ENCODE peak calls at places on chromosomes 12 and 14, in five cellular contexts. One of them, this sample, is unnamed. For H3K27me3, the result is how much of the 10 kb centered on the place peaks cover.

GRCh38 chr14:83207550-83207949 is 1673.9 kb upstream of the SEL1L start:
- DNase-seq in ovary: no peak
- DNase-seq in upper lobe of right lung: no peak
- DNase-seq in small intestine: no peak
- DNase-seq in esophagus muscularis mucosa: no peak
- DNase-seq in this sample: no peak

GRCh38 chr12:114976959-114977358 is 293.0 kb upstream of the TBX3 start:
- DNase-seq in upper lobe of right lung: no peak
- DNase-seq in ovary: no peak
- DNase-seq in small intestine: no peak
- DNase-seq in esophagus muscularis mucosa: no peak
- DNase-seq in this sample: no peak

GRCh38 chr12:13273097-13273496 is 76.6 kb downstream of the EMP1 start:
- DNase-seq in ovary: no peak
- DNase-seq in esophagus muscularis mucosa: no peak
- DNase-seq in small intestine: peak
- DNase-seq in upper lobe of right lung: no peak
- DNase-seq in this sample: no peak

GRCh38 chr12:11477110-11477509 is 81.7 kb upstream of the PRB2 start:
- DNase-seq in upper lobe of right lung: no peak
- DNase-seq in small intestine: no peak
- DNase-seq in esophagus muscularis mucosa: no peak
- DNase-seq in ovary: no peak
- DNase-seq in this sample: no peak

GRCh38 chr14:100241279-100241678 is 2.3 kb downstream of the YY1 start:
- DNase-seq in ovary: no peak
- DNase-seq in upper lobe of right lung: no peak
- DNase-seq in esophagus muscularis mucosa: no peak
- DNase-seq in small intestine: no peak
- DNase-seq in this sample: no peak

GRCh38 chr12:45974883-45975282 is 15.5 kb downstream of the SCAF11 start:
- DNase-seq in small intestine: no peak
- DNase-seq in esophagus muscularis mucosa: no peak
- DNase-seq in upper lobe of right lung: no peak
- DNase-seq in ovary: no peak
- DNase-seq in this sample: no peak

GRCh38 chr12:119659289-119659897 is 8.5 kb upstream of the PRKAB1 start:
- DNase-seq in upper lobe of right lung: no peak
- DNase-seq in esophagus muscularis mucosa: no peak
- DNase-seq in ovary: no peak
- DNase-seq in small intestine: peak
- DNase-seq in this sample: no peak

GRCh38 chr14:105930572-105930971 is 404.2 kb downstream of the TMEM121 start:
- DNase-seq in ovary: no peak
- DNase-seq in small intestine: no peak
- DNase-seq in esophagus muscularis mucosa: no peak
- DNase-seq in upper lobe of right lung: no peak
- DNase-seq in this sample: peak

GRCh38 chr14:67472726-67473125 is 15.8 kb downstream of the TMEM229B start:
- DNase-seq in small intestine: no peak
- DNase-seq in ovary: no peak
- DNase-seq in esophagus muscularis mucosa: no peak
- DNase-seq in upper lobe of right lung: no peak
- DNase-seq in this sample: no peak

GRCh38 chr12:117025481-117026151 is 73.6 kb downstream of the TESC start:
- DNase-seq in esophagus muscularis mucosa: no peak
- DNase-seq in ovary: peak
- DNase-seq in upper lobe of right lung: no peak
- DNase-seq in small intestine: peak
- DNase-seq in this sample: no peak

GRCh38 chr12:12327802-12328201 is 22.2 kb downstream of the MANSC1 start:
- DNase-seq in esophagus muscularis mucosa: no peak
- DNase-seq in ovary: no peak
- DNase-seq in small intestine: peak
- DNase-seq in upper lobe of right lung: no peak
- DNase-seq in this sample: no peak

GRCh38 chr12:71671816-71672215 is 7.7 kb downstream of the THAP2 start:
- DNase-seq in upper lobe of right lung: no peak
- DNase-seq in ovary: no peak
- DNase-seq in esophagus muscularis mucosa: no peak
- DNase-seq in small intestine: peak
- DNase-seq in this sample: no peak

GRCh38 chr12:50569876-50570275 is 65.1 kb downstream of the DIP2B start:
- DNase-seq in upper lobe of right lung: no peak
- DNase-seq in small intestine: no peak
- DNase-seq in esophagus muscularis mucosa: no peak
- DNase-seq in ovary: no peak
- DNase-seq in this sample: no peak

GRCh38 chr12:10392394-10392930 is 2.6 kb upstream of the KLRK1 start:
- DNase-seq in esophagus muscularis mucosa: peak
- DNase-seq in ovary: peak
- DNase-seq in small intestine: peak
- DNase-seq in upper lobe of right lung: no peak
- DNase-seq in this sample: peak

GRCh38 chr14:95458459-95458858 is 58.0 kb downstream of the SYNE3 start:
- DNase-seq in ovary: no peak
- DNase-seq in upper lobe of right lung: no peak
- DNase-seq in esophagus muscularis mucosa: no peak
- DNase-seq in small intestine: no peak
- DNase-seq in this sample: no peak

GRCh38 chr12:56042430-56043203 is 899 bp downstream of the RPS26 start:
- DNase-seq in esophagus muscularis mucosa: no peak
- DNase-seq in upper lobe of right lung: no peak
- DNase-seq in small intestine: peak
- DNase-seq in ovary: no peak
- DNase-seq in this sample: no peak

GRCh38 chr14:38073641-38074040 is 134.1 kb upstream of the SSTR1 start:
- DNase-seq in small intestine: peak
- DNase-seq in upper lobe of right lung: no peak
- DNase-seq in ovary: no peak
- DNase-seq in esophagus muscularis mucosa: no peak
- DNase-seq in this sample: no peak

GRCh38 chr12:25388216-25388615 is 137.5 kb upstream of the KRAS start:
- DNase-seq in esophagus muscularis mucosa: no peak
- DNase-seq in upper lobe of right lung: no peak
- DNase-seq in small intestine: peak
- DNase-seq in ovary: no peak
- DNase-seq in this sample: no peak

GRCh38 chr14:77849711-77850110 is 49.8 kb downstream of the ADCK1 start:
- DNase-seq in upper lobe of right lung: no peak
- DNase-seq in ovary: no peak
- DNase-seq in small intestine: no peak
- DNase-seq in esophagus muscularis mucosa: no peak
- DNase-seq in this sample: no peak

GRCh38 chr14:65840118-65840751 is 427.7 kb downstream of the FUT8 start:
- DNase-seq in upper lobe of right lung: no peak
- DNase-seq in small intestine: no peak
- DNase-seq in esophagus muscularis mucosa: no peak
- DNase-seq in ovary: no peak
- DNase-seq in this sample: no peak

GRCh38 chr14:105256292-105256960 is 8.1 kb downstream of the BTBD6 start:
- DNase-seq in esophagus muscularis mucosa: no peak
- DNase-seq in upper lobe of right lung: no peak
- DNase-seq in small intestine: no peak
- DNase-seq in ovary: no peak
- DNase-seq in this sample: no peak

GRCh38 chr12:77108707-77109106 is 43.3 kb upstream of the E2F7 start:
- DNase-seq in upper lobe of right lung: no peak
- DNase-seq in small intestine: no peak
- DNase-seq in ovary: no peak
- DNase-seq in esophagus muscularis mucosa: no peak
- DNase-seq in this sample: no peak

GRCh38 chr12:22625671-22626251 is 790 bp downstream of the ETNK1 start:
- DNase-seq in small intestine: peak
- DNase-seq in esophagus muscularis mucosa: no peak
- DNase-seq in upper lobe of right lung: no peak
- DNase-seq in ovary: peak
- DNase-seq in this sample: no peak

GRCh38 chr12:110365743-110366473 is 37.6 kb downstream of the ANAPC7 start:
- DNase-seq in esophagus muscularis mucosa: no peak
- DNase-seq in small intestine: no peak
- DNase-seq in upper lobe of right lung: no peak
- DNase-seq in ovary: no peak
- DNase-seq in this sample: no peak

GRCh38 chr12:45231515-45232145 is 15.7 kb downstream of the ANO6 start:
- DNase-seq in upper lobe of right lung: no peak
- DNase-seq in ovary: no peak
- DNase-seq in small intestine: no peak
- DNase-seq in esophagus muscularis mucosa: no peak
- DNase-seq in this sample: no peak

GRCh38 chr12:94203796-94204195 is 55.4 kb downstream of the PLXNC1 start:
- DNase-seq in small intestine: no peak
- DNase-seq in ovary: peak
- DNase-seq in esophagus muscularis mucosa: no peak
- DNase-seq in upper lobe of right lung: no peak
- DNase-seq in this sample: no peak

GRCh38 chr12:52674416-52674775 is 5.8 kb downstream of the KRT1 start:
- DNase-seq in esophagus muscularis mucosa: no peak
- DNase-seq in ovary: no peak
- DNase-seq in upper lobe of right lung: no peak
- DNase-seq in small intestine: no peak
- DNase-seq in this sample: no peak

GRCh38 chr12:49044660-49045059 is 15.9 kb downstream of the KMT2D start:
- DNase-seq in upper lobe of right lung: no peak
- DNase-seq in esophagus muscularis mucosa: no peak
- DNase-seq in ovary: no peak
- DNase-seq in small intestine: no peak
- DNase-seq in this sample: peak

GRCh38 chr12:131869871-131870418 is 24.5 kb upstream of the ULK1 start:
- DNase-seq in esophagus muscularis mucosa: no peak
- DNase-seq in small intestine: no peak
- DNase-seq in ovary: no peak
- DNase-seq in upper lobe of right lung: no peak
- DNase-seq in this sample: no peak

GRCh38 chr12:4120316-4120920 is 153.1 kb upstream of the CCND2 start:
- DNase-seq in upper lobe of right lung: no peak
- DNase-seq in small intestine: no peak
- DNase-seq in esophagus muscularis mucosa: peak
- DNase-seq in ovary: no peak
- DNase-seq in this sample: peak

GRCh38 chr14:86858591-86858990 is 1134.4 kb downstream of the GALC start:
- DNase-seq in esophagus muscularis mucosa: no peak
- DNase-seq in ovary: no peak
- DNase-seq in upper lobe of right lung: no peak
- DNase-seq in small intestine: no peak
- DNase-seq in this sample: no peak
- H3K4me3 ChIP-seq in esophagus muscularis mucosa: no peak
- H3K4me3 ChIP-seq in ovary: no peak
- H3K4me3 ChIP-seq in upper lobe of right lung: no peak
- H3K4me3 ChIP-seq in small intestine: no peak
- H3K4me3 ChIP-seq in this sample: no peak

GRCh38 chr12:90000721-90001120 is 292.1 kb upstream of the ATP2B1 start:
- DNase-seq in esophagus muscularis mucosa: no peak
- DNase-seq in upper lobe of right lung: no peak
- DNase-seq in ovary: no peak
- DNase-seq in small intestine: no peak
- DNase-seq in this sample: no peak

GRCh38 chr12:89995870-89996269 is 287.2 kb upstream of the ATP2B1 start:
- DNase-seq in ovary: no peak
- DNase-seq in upper lobe of right lung: no peak
- DNase-seq in small intestine: no peak
- DNase-seq in esophagus muscularis mucosa: no peak
- DNase-seq in this sample: no peak

GRCh38 chr12:90003688-90004087 is 295.1 kb upstream of the ATP2B1 start:
- DNase-seq in upper lobe of right lung: no peak
- DNase-seq in small intestine: no peak
- DNase-seq in ovary: no peak
- DNase-seq in esophagus muscularis mucosa: no peak
- DNase-seq in this sample: no peak

GRCh38 chr12:90004319-90005074 is 295.9 kb upstream of the ATP2B1 start:
- DNase-seq in ovary: no peak
- DNase-seq in small intestine: no peak
- DNase-seq in upper lobe of right lung: no peak
- DNase-seq in esophagus muscularis mucosa: no peak
- DNase-seq in this sample: no peak

DNA sequence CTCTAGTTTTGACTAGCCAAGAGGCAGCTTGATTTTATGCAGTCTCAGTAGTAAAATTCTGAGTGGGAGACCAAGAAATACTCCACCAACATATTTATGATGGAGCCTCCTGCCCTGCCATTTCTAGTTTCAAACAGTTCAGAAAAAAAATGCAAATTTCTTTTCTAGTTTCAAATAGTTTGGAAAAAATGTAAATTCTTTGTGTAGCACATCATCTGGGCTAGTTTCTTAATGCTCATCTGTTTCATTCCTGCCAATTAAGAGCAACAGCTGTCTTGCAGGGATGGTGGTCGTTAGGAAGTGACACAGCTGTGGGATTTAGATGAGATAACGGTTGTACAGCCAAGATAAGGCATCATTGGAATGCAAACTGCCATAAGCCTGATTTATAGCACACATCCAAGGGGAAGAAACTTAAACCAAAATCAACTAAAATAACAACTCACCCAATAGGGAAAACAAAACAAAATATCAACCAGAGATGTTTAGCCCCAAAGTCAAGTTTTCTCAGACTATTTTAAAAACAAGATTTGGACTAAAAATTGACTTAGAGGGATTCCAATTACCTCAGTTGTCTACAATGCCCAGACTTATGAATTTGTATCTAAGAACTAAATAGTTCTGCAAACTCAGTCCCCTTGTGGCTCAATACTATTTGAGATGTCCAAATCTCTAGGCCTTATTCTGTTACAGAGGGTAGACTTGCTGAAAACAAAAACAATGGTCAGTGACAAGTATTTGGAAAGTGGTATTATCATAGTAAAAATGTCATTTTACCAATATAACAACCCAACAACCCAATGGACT is 291.3 kb upstream of the ATP2B1 start:
- DNase-seq in ovary: no peak
- DNase-seq in small intestine: no peak
- DNase-seq in esophagus muscularis mucosa: no peak
- DNase-seq in upper lobe of right lung: no peak
- DNase-seq in this sample: no peak
- H3K27ac ChIP-seq in ovary: no peak
- H3K27ac ChIP-seq in small intestine: no peak
- H3K27ac ChIP-seq in esophagus muscularis mucosa: no peak
- H3K27ac ChIP-seq in upper lobe of right lung: no peak
- H3K27ac ChIP-seq in this sample: no peak

GRCh38 chr12:78698747-78699146 is 165.8 kb upstream of the SYT1 start:
- DNase-seq in small intestine: no peak
- DNase-seq in ovary: no peak
- DNase-seq in upper lobe of right lung: no peak
- DNase-seq in esophagus muscularis mucosa: no peak
- DNase-seq in this sample: no peak
- H3K27me3 ChIP-seq in small intestine: under half
- H3K27me3 ChIP-seq in ovary: under half
- H3K27me3 ChIP-seq in upper lobe of right lung: under half
- H3K27me3 ChIP-seq in esophagus muscularis mucosa: under half
- H3K27me3 ChIP-seq in this sample: under half

DNA sequence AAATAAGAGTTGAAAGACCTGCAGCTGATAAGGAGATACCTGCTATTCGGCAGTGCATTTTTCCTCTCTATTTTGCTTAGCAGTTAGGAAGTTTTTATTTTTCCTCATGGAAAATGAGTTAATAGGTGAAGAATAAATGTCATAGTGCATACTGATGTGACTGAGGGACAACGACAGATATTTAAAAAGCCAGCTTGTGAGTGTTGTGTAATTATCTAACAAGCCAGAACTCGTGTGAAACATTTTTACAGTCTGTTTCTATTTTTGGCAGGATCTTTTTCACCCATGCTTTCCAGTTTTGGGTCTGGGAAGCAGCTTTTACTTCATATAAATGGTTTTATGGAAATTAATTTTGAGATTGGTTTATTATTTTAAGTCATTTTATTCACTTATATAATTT is 2.9 kb downstream of the FBXO34 start:
- DNase-seq in upper lobe of right lung: no peak
- DNase-seq in small intestine: no peak
- DNase-seq in esophagus muscularis mucosa: no peak
- DNase-seq in ovary: no peak
- DNase-seq in this sample: no peak
- H3K4me3 ChIP-seq in upper lobe of right lung: peak
- H3K4me3 ChIP-seq in small intestine: no peak
- H3K4me3 ChIP-seq in esophagus muscularis mucosa: no peak
- H3K4me3 ChIP-seq in ovary: no peak
- H3K4me3 ChIP-seq in this sample: no peak